ENCODE peak calls at places on chromosome 22, in eight cellular contexts. V is stomach, T is Caco-2, J is upper lobe of right lung, D is H9, S is adrenal gland, F is mucosa of descending colon, B is psoas muscle. H is an unnamed sample.

GRCh38 chr22:33576205-33576604 is 344.1 kb downstream of the LARGE1 start:
- DNase-seq in V (no peak), T (no peak), J (no peak), D (no peak), S (no peak), F (no peak), B (no peak), H (no peak)

GRCh38 chr22:20101638-20102037 is 14.3 kb upstream of the RANBP1 start:
- DNase-seq in V (no peak), T (no peak), J (no peak), D (no peak), S (no peak), F (no peak), B (no peak), H (no peak)

GRCh38 chr22:42288791-42289190 is 18.3 kb upstream of the TCF20 start:
- DNase-seq in V (no peak), T (no peak), J (no peak), D (no peak), S (no peak), F (no peak), B (no peak), H (no peak)

GRCh38 chr22:49724030-49724892 is 103.4 kb downstream of the BRD1 start:
- DNase-seq in V (no peak), T (no peak), J (peak; percentile 65), D (no peak), S (peak; percentile 51), F (peak; percentile 6), B (no peak), H (no peak)

GRCh38 chr22:25759825-25760231 is 17.8 kb downstream of the MYO18B start:
- DNase-seq in V (no peak), T (peak; percentile 45), J (no peak), D (no peak), S (no peak), F (no peak), B (no peak), H (no peak)

GRCh38 chr22:43319661-43320486 is 23.3 kb downstream of the SCUBE1 start:
- DNase-seq in V (no peak), T (no peak), J (no peak), D (no peak), S (no peak), F (no peak), B (no peak), H (no peak)

GRCh38 chr22:48588151-48588880 is 1239.4 kb downstream of the BRD1 start:
- DNase-seq in V (no peak), T (no peak), J (no peak), D (no peak), S (no peak), F (no peak), B (no peak), H (no peak)

GRCh38 chr22:44928064-44928463 is 81.7 kb downstream of the PHF21B start:
- DNase-seq in V (no peak), T (no peak), J (no peak), D (no peak), S (no peak), F (no peak), B (no peak), H (no peak)

DNA sequence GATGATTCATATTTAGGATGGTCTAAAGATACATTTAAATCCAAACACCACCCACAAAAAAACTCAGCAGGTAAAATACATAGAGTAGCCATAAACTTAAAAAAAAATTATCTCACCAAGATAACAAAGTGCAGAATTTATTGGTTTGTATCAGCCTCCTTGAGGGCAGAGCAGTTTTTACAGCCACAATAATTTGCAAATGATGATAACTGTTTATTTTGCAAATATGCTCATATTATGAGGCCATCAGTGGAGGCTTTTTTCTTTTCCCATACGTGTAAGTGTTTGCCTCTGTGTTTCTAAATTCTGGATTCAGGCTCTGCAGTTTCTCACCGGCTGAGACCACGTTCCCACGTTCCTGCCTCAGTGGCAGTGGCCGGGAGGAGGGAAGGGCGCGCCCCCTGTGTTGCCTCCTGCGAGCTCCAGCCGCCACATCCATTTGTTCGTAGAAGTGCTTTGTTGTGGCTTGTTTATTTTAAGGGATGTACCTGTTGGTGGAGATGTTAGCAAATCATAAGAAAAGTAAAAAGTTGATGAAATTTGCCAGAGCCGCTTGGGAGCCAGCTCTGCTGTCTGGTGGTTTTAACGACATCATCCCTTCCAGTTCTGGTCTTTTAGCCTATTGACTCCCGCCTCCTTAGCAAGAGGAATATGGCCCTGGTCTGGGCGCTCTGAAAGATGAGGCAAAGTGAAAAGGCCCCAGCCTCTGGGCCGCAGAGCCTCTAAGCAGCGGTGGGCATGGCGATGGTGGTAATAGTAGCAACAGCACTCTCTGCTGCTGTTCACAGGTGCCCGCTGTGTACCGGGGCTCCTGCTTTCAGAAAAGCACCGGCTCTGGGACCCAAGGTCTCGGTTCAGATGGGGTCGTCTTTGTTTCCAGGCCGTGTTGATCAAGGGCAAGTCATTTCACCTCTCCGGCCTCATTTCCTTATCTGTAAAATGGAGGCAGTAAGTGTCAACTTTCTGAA is 66.7 kb upstream of the PPARA start:
- DNase-seq in V (peak; percentile 26), T (no peak), J (peak; percentile 48), D (no peak), S (peak; percentile 57), F (no peak), B (peak; percentile 18), H (no peak)
- H3K4me1 ChIP-seq in V (peaks cover 80% of the 10 kb centered on the region), T (peaks cover 18% of the 10 kb centered on the region), J (peaks cover 71% of the 10 kb centered on the region), D (no peaks in the 10 kb centered on the region), S (peaks cover 96% of the 10 kb centered on the region), F (peaks cover 61% of the 10 kb centered on the region), B (peaks cover 80% of the 10 kb centered on the region), H (peaks cover 43% of the 10 kb centered on the region)

GRCh38 chr22:46115755-46116490 is 34.4 kb upstream of the PPARA start:
- DNase-seq in V (no peak), T (no peak), J (no peak), D (no peak), S (no peak), F (no peak), B (no peak), H (no peak)

GRCh38 chr22:46114518-46115387 is 35.6 kb upstream of the PPARA start:
- DNase-seq in V (no peak), T (no peak), J (no peak), D (no peak), S (no peak), F (no peak), B (no peak), H (no peak)

GRCh38 chr22:46117206-46118199 is 32.8 kb upstream of the PPARA start:
- DNase-seq in V (no peak), T (no peak), J (no peak), D (no peak), S (no peak), F (no peak), B (no peak), H (no peak)

GRCh38 chr22:46115388-46115678 is 35.0 kb upstream of the PPARA start:
- DNase-seq in V (no peak), T (no peak), J (no peak), D (no peak), S (no peak), F (no peak), B (no peak), H (no peak)

GRCh38 chr22:46116491-46116958 is 33.8 kb upstream of the PPARA start:
- DNase-seq in V (peak; percentile 96), T (peak; percentile 94), J (peak; percentile 97), D (peak; percentile 92), S (peak; percentile 98), F (peak; percentile 98), B (peak; percentile 96), H (peak; percentile 95)
- TF ChIP-seq CTCF in V (peak; percentile 96), T (peak; percentile 98), J (peak; percentile 69), D (peak; percentile 71), S (peak; percentile 94), F (peak; percentile 38), B (peak; percentile 63), H (peak; percentile 64)

GRCh38 chr22:37501176-37501609 is 15.0 kb upstream of the MFNG start:
- DNase-seq in V (no peak), T (no peak), J (peak; percentile 76), D (no peak), S (no peak), F (peak; percentile 63), B (peak; percentile 32), H (peak; percentile 53)

GRCh38 chr22:37503183-37503683 is 16.0 kb downstream of the CARD10 start:
- DNase-seq in V (no peak), T (no peak), J (no peak), D (no peak), S (no peak), F (peak; percentile 33), B (no peak), H (no peak)

GRCh38 chr22:37500745-37501144 is 14.6 kb upstream of the MFNG start:
- DNase-seq in V (no peak), T (no peak), J (no peak), D (no peak), S (no peak), F (peak; percentile 52), B (no peak), H (no peak)

GRCh38 chr22:37502342-37503182 is 16.4 kb upstream of the MFNG start:
- DNase-seq in V (peak; percentile 90), T (peak; percentile 88), J (peak; percentile 87), D (no peak), S (peak; percentile 80), F (peak; percentile 95), B (no peak), H (peak; percentile 95)

DNA sequence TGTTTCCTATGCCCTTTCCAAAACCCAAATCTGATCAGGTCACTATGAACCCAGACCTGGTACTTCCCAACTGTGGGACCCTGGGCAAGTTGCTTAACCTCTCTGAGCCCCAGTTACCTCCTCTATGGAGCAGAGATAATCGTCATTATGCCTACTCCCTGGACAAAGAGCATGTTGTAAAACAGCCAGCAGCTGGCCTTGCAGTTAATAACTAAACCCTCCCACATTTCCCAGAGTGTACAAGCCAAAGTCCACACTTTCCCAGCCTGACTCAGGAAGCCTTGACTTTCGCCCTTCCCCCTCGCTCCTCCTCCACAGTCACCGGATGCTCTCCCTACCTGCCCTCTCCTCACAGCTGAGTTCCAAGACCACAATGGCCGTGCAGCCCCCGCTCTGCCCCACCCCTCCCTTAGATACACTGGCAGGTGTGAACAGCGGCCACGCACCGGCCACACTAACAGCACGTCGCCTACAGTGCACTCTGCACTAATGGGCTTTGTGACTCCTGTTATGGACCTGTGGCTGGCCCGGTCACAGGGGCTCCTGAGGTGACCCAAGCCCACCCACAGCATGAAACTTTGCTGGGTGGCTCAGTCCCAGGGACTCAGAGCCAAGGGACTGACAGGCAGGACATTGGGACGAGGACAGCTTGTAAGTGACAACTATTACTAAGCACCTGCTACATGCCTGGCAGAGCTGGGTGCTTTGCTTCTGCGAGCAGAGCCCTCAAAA is 15.6 kb upstream of the MFNG start:
- DNase-seq in V (peak; percentile 91), T (peak; percentile 94), J (peak; percentile 82), D (no peak), S (peak; percentile 95), F (peak; percentile 96), B (peak; percentile 31), H (peak; percentile 95)
- H3K4me1 ChIP-seq in V (peaks cover 62% of the 10 kb centered on the region), T (peaks cover 45% of the 10 kb centered on the region), J (peaks cover 43% of the 10 kb centered on the region), D (no peaks in the 10 kb centered on the region), S (peaks cover 46% of the 10 kb centered on the region), F (peaks cover 59% of the 10 kb centered on the region), B (peaks cover 3% of the 10 kb centered on the region), H (peaks cover 35% of the 10 kb centered on the region)

GRCh38 chr22:30606455-30607299 is at the start of gene TCN2:
- DNase-seq in V (peak; percentile 74), T (peak; percentile 78), J (peak; percentile 84), D (peak; percentile 97), S (peak; percentile 91), F (peak; percentile 83), B (peak; percentile 66), H (peak; percentile 82)
- TF ChIP-seq CTCF in V (no peak), T (no peak), J (no peak), D (no peak), S (peak; percentile 25), F (no peak), B (no peak), H (no peak)

GRCh38 chr22:35317680-35318290 is 18.1 kb downstream of the TOM1 start:
- DNase-seq in V (no peak), T (no peak), J (peak; percentile 40), D (no peak), S (no peak), F (no peak), B (no peak), H (no peak)
- H3K4me1 ChIP-seq in V (peaks cover 22% of the 10 kb centered on the region), T (peaks cover 7% of the 10 kb centered on the region), J (peaks cover 24% of the 10 kb centered on the region), D (no peaks in the 10 kb centered on the region), S (peaks cover 57% of the 10 kb centered on the region), F (peaks cover 21% of the 10 kb centered on the region), B (peaks cover 52% of the 10 kb centered on the region), H (peaks cover 19% of the 10 kb centered on the region)

H was measured in colonic mucosa.